ENCODE peak calls at places on chromosomes 16 and 17, in seven cellular contexts. One of them, this sample, is unnamed.

GRCh38 chr17:44438634-44439033 is 49.2 kb upstream of the ITGA2B start:
- DNase-seq in neural progenitor cell: peak
- DNase-seq in CD8-positive, alpha-beta T cell: no peak
- DNase-seq in mesothelial cell of epicardium: no peak
- DNase-seq in coronary artery: no peak
- DNase-seq in AG09319: no peak
- DNase-seq in progenitor cell of endocrine pancreas: no peak
- DNase-seq in this sample: no peak

GRCh38 chr16:57329718-57330327 is 28.8 kb upstream of the CCL22 start:
- DNase-seq in neural progenitor cell: no peak
- DNase-seq in CD8-positive, alpha-beta T cell: no peak
- DNase-seq in mesothelial cell of epicardium: no peak
- DNase-seq in coronary artery: no peak
- DNase-seq in AG09319: no peak
- DNase-seq in progenitor cell of endocrine pancreas: no peak
- DNase-seq in this sample: no peak

GRCh38 chr16:24731722-24732419 is 2.4 kb downstream of the TNRC6A start:
- DNase-seq in neural progenitor cell: no peak
- DNase-seq in CD8-positive, alpha-beta T cell: no peak
- DNase-seq in mesothelial cell of epicardium: no peak
- DNase-seq in coronary artery: no peak
- DNase-seq in AG09319: no peak
- DNase-seq in progenitor cell of endocrine pancreas: no peak
- DNase-seq in this sample: no peak

GRCh38 chr16:64094992-64095579 is 1026.8 kb downstream of the CDH11 start:
- DNase-seq in neural progenitor cell: no peak
- DNase-seq in CD8-positive, alpha-beta T cell: no peak
- DNase-seq in mesothelial cell of epicardium: no peak
- DNase-seq in coronary artery: no peak
- DNase-seq in AG09319: no peak
- DNase-seq in progenitor cell of endocrine pancreas: no peak
- DNase-seq in this sample: no peak

GRCh38 chr16:25692307-25692706 is 548 bp downstream of the HS3ST4 start:
- DNase-seq in neural progenitor cell: peak
- DNase-seq in CD8-positive, alpha-beta T cell: no peak
- DNase-seq in mesothelial cell of epicardium: no peak
- DNase-seq in coronary artery: no peak
- DNase-seq in AG09319: no peak
- DNase-seq in progenitor cell of endocrine pancreas: peak
- DNase-seq in this sample: no peak

GRCh38 chr16:75073551-75074414 is 42.8 kb downstream of the LDHD start:
- DNase-seq in neural progenitor cell: no peak
- DNase-seq in CD8-positive, alpha-beta T cell: no peak
- DNase-seq in mesothelial cell of epicardium: no peak
- DNase-seq in coronary artery: no peak
- DNase-seq in AG09319: no peak
- DNase-seq in progenitor cell of endocrine pancreas: no peak
- DNase-seq in this sample: no peak

GRCh38 chr17:50806141-50806643 is 29.2 kb upstream of the WFIKKN2 start:
- DNase-seq in neural progenitor cell: peak
- DNase-seq in CD8-positive, alpha-beta T cell: no peak
- DNase-seq in mesothelial cell of epicardium: no peak
- DNase-seq in coronary artery: no peak
- DNase-seq in AG09319: no peak
- DNase-seq in progenitor cell of endocrine pancreas: no peak
- DNase-seq in this sample: no peak

GRCh38 chr16:87199379-87199778 is 117.8 kb downstream of the C16orf95 start:
- DNase-seq in neural progenitor cell: no peak
- DNase-seq in CD8-positive, alpha-beta T cell: no peak
- DNase-seq in mesothelial cell of epicardium: no peak
- DNase-seq in coronary artery: no peak
- DNase-seq in AG09319: no peak
- DNase-seq in progenitor cell of endocrine pancreas: no peak
- DNase-seq in this sample: no peak

GRCh38 chr17:78947235-78948153 is 22.3 kb upstream of the TIMP2 start:
- DNase-seq in neural progenitor cell: no peak
- DNase-seq in CD8-positive, alpha-beta T cell: no peak
- DNase-seq in mesothelial cell of epicardium: no peak
- DNase-seq in coronary artery: no peak
- DNase-seq in AG09319: no peak
- DNase-seq in progenitor cell of endocrine pancreas: no peak
- DNase-seq in this sample: no peak

GRCh38 chr17:3974980-3975379 is 10.7 kb upstream of the ATP2A3 start:
- DNase-seq in neural progenitor cell: no peak
- DNase-seq in CD8-positive, alpha-beta T cell: no peak
- DNase-seq in mesothelial cell of epicardium: no peak
- DNase-seq in coronary artery: no peak
- DNase-seq in AG09319: no peak
- DNase-seq in progenitor cell of endocrine pancreas: no peak
- DNase-seq in this sample: no peak

GRCh38 chr17:49318438-49318965 is 43.5 kb downstream of the ZNF652 start:
- DNase-seq in neural progenitor cell: no peak
- DNase-seq in CD8-positive, alpha-beta T cell: no peak
- DNase-seq in mesothelial cell of epicardium: no peak
- DNase-seq in coronary artery: no peak
- DNase-seq in AG09319: no peak
- DNase-seq in progenitor cell of endocrine pancreas: no peak
- DNase-seq in this sample: no peak

GRCh38 chr16:48537275-48537674 is 72.7 kb downstream of the N4BP1 start:
- DNase-seq in neural progenitor cell: no peak
- DNase-seq in CD8-positive, alpha-beta T cell: no peak
- DNase-seq in mesothelial cell of epicardium: no peak
- DNase-seq in coronary artery: no peak
- DNase-seq in AG09319: no peak
- DNase-seq in progenitor cell of endocrine pancreas: no peak
- DNase-seq in this sample: no peak

GRCh38 chr16:50948268-50948667 is 202.8 kb downstream of the SALL1 start:
- DNase-seq in neural progenitor cell: no peak
- DNase-seq in CD8-positive, alpha-beta T cell: no peak
- DNase-seq in mesothelial cell of epicardium: no peak
- DNase-seq in coronary artery: no peak
- DNase-seq in AG09319: no peak
- DNase-seq in progenitor cell of endocrine pancreas: no peak
- DNase-seq in this sample: no peak

GRCh38 chr16:67311607-67312449 is 14.7 kb downstream of the KCTD19 start:
- DNase-seq in neural progenitor cell: no peak
- DNase-seq in CD8-positive, alpha-beta T cell: peak
- DNase-seq in mesothelial cell of epicardium: no peak
- DNase-seq in coronary artery: no peak
- DNase-seq in AG09319: peak
- DNase-seq in progenitor cell of endocrine pancreas: no peak
- DNase-seq in this sample: no peak

GRCh38 chr17:80586464-80587228 is 42.0 kb downstream of the RPTOR start:
- DNase-seq in neural progenitor cell: no peak
- DNase-seq in CD8-positive, alpha-beta T cell: no peak
- DNase-seq in mesothelial cell of epicardium: no peak
- DNase-seq in coronary artery: no peak
- DNase-seq in AG09319: no peak
- DNase-seq in progenitor cell of endocrine pancreas: no peak
- DNase-seq in this sample: no peak

GRCh38 chr17:2485543-2485942 is 26.1 kb downstream of the METTL16 start:
- DNase-seq in neural progenitor cell: no peak
- DNase-seq in CD8-positive, alpha-beta T cell: no peak
- DNase-seq in mesothelial cell of epicardium: no peak
- DNase-seq in coronary artery: no peak
- DNase-seq in AG09319: no peak
- DNase-seq in progenitor cell of endocrine pancreas: no peak
- DNase-seq in this sample: no peak

GRCh38 chr16:17237350-17237944 is 233.3 kb downstream of the XYLT1 start:
- DNase-seq in neural progenitor cell: no peak
- DNase-seq in CD8-positive, alpha-beta T cell: no peak
- DNase-seq in mesothelial cell of epicardium: no peak
- DNase-seq in coronary artery: no peak
- DNase-seq in AG09319: no peak
- DNase-seq in progenitor cell of endocrine pancreas: no peak
- DNase-seq in this sample: no peak
- TF ChIP-seq CTCF in neural progenitor cell: no peak
- TF ChIP-seq CTCF in CD8-positive, alpha-beta T cell: no peak
- TF ChIP-seq CTCF in mesothelial cell of epicardium: no peak
- TF ChIP-seq CTCF in coronary artery: no peak
- TF ChIP-seq CTCF in AG09319: no peak
- TF ChIP-seq CTCF in progenitor cell of endocrine pancreas: no peak
- TF ChIP-seq CTCF in this sample: peak

GRCh38 chr17:57541049-57541448 is 204.1 kb downstream of the CCDC182 start:
- DNase-seq in neural progenitor cell: no peak
- DNase-seq in CD8-positive, alpha-beta T cell: no peak
- DNase-seq in mesothelial cell of epicardium: no peak
- DNase-seq in coronary artery: no peak
- DNase-seq in AG09319: no peak
- DNase-seq in progenitor cell of endocrine pancreas: no peak
- DNase-seq in this sample: no peak

GRCh38 chr17:57542518-57542917 is 202.6 kb downstream of the CCDC182 start:
- DNase-seq in neural progenitor cell: no peak
- DNase-seq in CD8-positive, alpha-beta T cell: no peak
- DNase-seq in mesothelial cell of epicardium: no peak
- DNase-seq in coronary artery: no peak
- DNase-seq in AG09319: no peak
- DNase-seq in progenitor cell of endocrine pancreas: no peak
- DNase-seq in this sample: no peak

GRCh38 chr17:57540596-57540995 is 204.5 kb downstream of the CCDC182 start:
- DNase-seq in neural progenitor cell: no peak
- DNase-seq in CD8-positive, alpha-beta T cell: no peak
- DNase-seq in mesothelial cell of epicardium: no peak
- DNase-seq in coronary artery: no peak
- DNase-seq in AG09319: no peak
- DNase-seq in progenitor cell of endocrine pancreas: no peak
- DNase-seq in this sample: no peak

GRCh38 chr17:57543230-57543629 is 201.9 kb downstream of the CCDC182 start:
- DNase-seq in neural progenitor cell: no peak
- DNase-seq in CD8-positive, alpha-beta T cell: no peak
- DNase-seq in mesothelial cell of epicardium: no peak
- DNase-seq in coronary artery: no peak
- DNase-seq in AG09319: no peak
- DNase-seq in progenitor cell of endocrine pancreas: no peak
- DNase-seq in this sample: no peak

DNA sequence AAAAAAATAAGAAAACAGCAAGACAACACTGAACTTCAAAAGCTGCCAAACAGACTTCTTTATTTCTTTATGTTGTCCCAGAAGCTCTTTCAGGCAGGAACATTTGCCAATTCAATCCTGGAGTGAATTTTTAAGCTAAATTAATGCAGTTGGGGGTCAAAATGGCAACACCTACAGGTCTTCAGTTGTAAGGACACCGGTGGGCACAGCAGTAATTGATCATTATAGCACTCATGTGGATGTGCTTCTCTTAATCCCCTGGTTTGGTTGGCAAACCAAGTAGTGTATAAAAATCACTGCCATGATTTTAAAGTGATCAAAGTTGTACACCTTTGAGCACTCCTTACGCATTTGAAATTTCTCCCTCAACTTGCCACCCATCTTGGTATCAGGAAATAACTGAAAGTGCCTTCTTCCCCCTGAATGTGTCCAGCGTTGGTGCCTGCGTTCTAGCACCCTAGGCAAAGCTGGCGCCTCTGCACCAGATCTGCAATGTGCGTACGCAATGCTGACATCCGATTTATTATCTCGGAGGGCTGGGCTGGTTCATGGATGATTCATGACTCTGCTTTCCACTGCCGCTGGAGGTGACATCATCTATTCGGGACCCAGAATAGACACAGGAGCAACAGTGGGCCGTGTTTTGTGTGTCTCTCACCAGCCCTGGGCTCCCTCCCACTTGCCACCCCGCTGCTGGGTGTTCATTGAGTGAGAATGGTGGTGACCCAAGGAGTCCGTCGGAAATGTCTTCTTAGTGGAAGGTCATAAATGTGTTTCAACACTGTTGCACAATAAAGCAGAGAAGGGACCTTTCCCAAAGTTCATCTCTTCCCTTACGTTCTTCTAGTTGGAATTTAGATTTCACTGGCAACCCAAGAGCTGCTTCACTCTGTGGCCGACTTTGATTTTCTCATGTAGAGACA is 203.4 kb downstream of the CCDC182 start:
- DNase-seq in neural progenitor cell: no peak
- DNase-seq in CD8-positive, alpha-beta T cell: no peak
- DNase-seq in mesothelial cell of epicardium: no peak
- DNase-seq in coronary artery: no peak
- DNase-seq in AG09319: no peak
- DNase-seq in progenitor cell of endocrine pancreas: no peak
- DNase-seq in this sample: no peak
- TF ChIP-seq CTCF in neural progenitor cell: no peak
- TF ChIP-seq CTCF in CD8-positive, alpha-beta T cell: no peak
- TF ChIP-seq CTCF in mesothelial cell of epicardium: no peak
- TF ChIP-seq CTCF in coronary artery: no peak
- TF ChIP-seq CTCF in AG09319: no peak
- TF ChIP-seq CTCF in progenitor cell of endocrine pancreas: peak
- TF ChIP-seq CTCF in this sample: no peak

DNA sequence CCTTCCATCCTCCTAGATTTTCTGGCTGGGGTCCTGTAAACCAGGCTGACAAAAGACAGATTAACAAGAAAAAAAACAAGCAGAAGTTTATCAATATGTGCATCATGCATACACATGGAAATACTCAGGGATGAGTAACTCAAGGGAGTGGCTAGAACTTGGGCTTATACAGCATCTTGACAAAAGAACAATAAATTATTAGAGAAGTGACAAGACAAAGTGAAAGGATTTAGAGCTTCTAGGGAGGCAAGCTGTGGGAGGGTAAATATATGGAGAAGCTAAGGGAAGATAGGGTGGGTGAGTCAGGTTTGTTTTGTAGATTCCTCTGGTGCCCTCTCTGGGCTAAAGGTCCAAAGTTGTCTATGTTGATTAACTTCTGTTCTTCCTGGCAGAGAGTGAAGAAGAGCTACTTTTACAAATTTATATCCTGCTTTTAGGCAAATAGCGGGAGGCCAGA is 48.0 kb upstream of the NDRG4 start:
- DNase-seq in neural progenitor cell: no peak
- DNase-seq in CD8-positive, alpha-beta T cell: no peak
- DNase-seq in mesothelial cell of epicardium: no peak
- DNase-seq in coronary artery: no peak
- DNase-seq in AG09319: no peak
- DNase-seq in progenitor cell of endocrine pancreas: no peak
- DNase-seq in this sample: no peak
- TF ChIP-seq CTCF in neural progenitor cell: no peak
- TF ChIP-seq CTCF in CD8-positive, alpha-beta T cell: no peak
- TF ChIP-seq CTCF in mesothelial cell of epicardium: no peak
- TF ChIP-seq CTCF in coronary artery: no peak
- TF ChIP-seq CTCF in AG09319: no peak
- TF ChIP-seq CTCF in progenitor cell of endocrine pancreas: no peak
- TF ChIP-seq CTCF in this sample: no peak

GRCh38 chr16:68324780-68325357 is 14.1 kb downstream of the PRMT7 start:
- DNase-seq in neural progenitor cell: no peak
- DNase-seq in CD8-positive, alpha-beta T cell: no peak
- DNase-seq in mesothelial cell of epicardium: no peak
- DNase-seq in coronary artery: peak
- DNase-seq in AG09319: no peak
- DNase-seq in progenitor cell of endocrine pancreas: no peak
- DNase-seq in this sample: no peak

GRCh38 chr16:68331879-68332410 is 21.1 kb downstream of the PRMT7 start:
- DNase-seq in neural progenitor cell: no peak
- DNase-seq in CD8-positive, alpha-beta T cell: no peak
- DNase-seq in mesothelial cell of epicardium: no peak
- DNase-seq in coronary artery: no peak
- DNase-seq in AG09319: no peak
- DNase-seq in progenitor cell of endocrine pancreas: no peak
- DNase-seq in this sample: no peak

GRCh38 chr16:68328151-68328859 is 17.5 kb downstream of the PRMT7 start:
- DNase-seq in neural progenitor cell: peak
- DNase-seq in CD8-positive, alpha-beta T cell: peak
- DNase-seq in mesothelial cell of epicardium: peak
- DNase-seq in coronary artery: peak
- DNase-seq in AG09319: peak
- DNase-seq in progenitor cell of endocrine pancreas: peak
- DNase-seq in this sample: peak

GRCh38 chr16:68332411-68333121 is 21.7 kb downstream of the PRMT7 start:
- DNase-seq in neural progenitor cell: no peak
- DNase-seq in CD8-positive, alpha-beta T cell: no peak
- DNase-seq in mesothelial cell of epicardium: no peak
- DNase-seq in coronary artery: no peak
- DNase-seq in AG09319: no peak
- DNase-seq in progenitor cell of endocrine pancreas: no peak
- DNase-seq in this sample: no peak

GRCh38 chr16:68328860-68329370 is 18.1 kb downstream of the PRMT7 start:
- DNase-seq in neural progenitor cell: no peak
- DNase-seq in CD8-positive, alpha-beta T cell: no peak
- DNase-seq in mesothelial cell of epicardium: no peak
- DNase-seq in coronary artery: no peak
- DNase-seq in AG09319: no peak
- DNase-seq in progenitor cell of endocrine pancreas: no peak
- DNase-seq in this sample: no peak
- TF ChIP-seq CTCF in neural progenitor cell: no peak
- TF ChIP-seq CTCF in CD8-positive, alpha-beta T cell: peak
- TF ChIP-seq CTCF in mesothelial cell of epicardium: no peak
- TF ChIP-seq CTCF in coronary artery: no peak
- TF ChIP-seq CTCF in AG09319: no peak
- TF ChIP-seq CTCF in progenitor cell of endocrine pancreas: no peak
- TF ChIP-seq CTCF in this sample: no peak